ENCODE peak calls at places on chromosomes 7 and 10, in six cellular contexts. One of them, this sample, is unnamed.

GRCh38 chr10:5518143-5518542 is 6.6 kb upstream of the CALML3 start:
- DNase-seq in H9: no peak
- DNase-seq in IMR-90: no peak
- DNase-seq in neuronal stem cell: no peak
- DNase-seq in mesenchymal stem cell: no peak
- DNase-seq in H1: no peak
- DNase-seq in this sample: peak

GRCh38 chr10:77746313-77746712 is 108.7 kb upstream of the KCNMA1 start:
- DNase-seq in H9: no peak
- DNase-seq in IMR-90: peak
- DNase-seq in mesenchymal stem cell: peak
- DNase-seq in H1: no peak
- DNase-seq in neuronal stem cell: no peak
- DNase-seq in this sample: no peak

GRCh38 chr10:42983595-42983990 is 93.3 kb upstream of the RET start:
- DNase-seq in neuronal stem cell: no peak
- DNase-seq in H1: no peak
- DNase-seq in IMR-90: no peak
- DNase-seq in mesenchymal stem cell: no peak
- DNase-seq in H9: no peak
- DNase-seq in this sample: no peak

GRCh38 chr10:90148121-90148855 is 446.9 kb downstream of the KIF20B start:
- DNase-seq in neuronal stem cell: peak
- DNase-seq in H1: no peak
- DNase-seq in mesenchymal stem cell: peak
- DNase-seq in IMR-90: peak
- DNase-seq in H9: no peak
- DNase-seq in this sample: peak

GRCh38 chr10:131726967-131727366 is 173.8 kb upstream of the PPP2R2D start:
- DNase-seq in IMR-90: no peak
- DNase-seq in H1: no peak
- DNase-seq in neuronal stem cell: no peak
- DNase-seq in mesenchymal stem cell: no peak
- DNase-seq in H9: peak
- DNase-seq in this sample: no peak

GRCh38 chr7:121515651-121516401 is 119.7 kb upstream of the FAM3C start:
- DNase-seq in neuronal stem cell: no peak
- DNase-seq in H9: no peak
- DNase-seq in IMR-90: no peak
- DNase-seq in H1: no peak
- DNase-seq in mesenchymal stem cell: no peak
- DNase-seq in this sample: peak

GRCh38 chr7:80791509-80791929 is 127.3 kb downstream of the SEMA3C start:
- DNase-seq in IMR-90: no peak
- DNase-seq in neuronal stem cell: no peak
- DNase-seq in mesenchymal stem cell: no peak
- DNase-seq in H1: no peak
- DNase-seq in H9: no peak
- DNase-seq in this sample: no peak

GRCh38 chr7:92633211-92633906 is 43.2 kb upstream of the FAM133B start:
- DNase-seq in IMR-90: peak
- DNase-seq in H9: no peak
- DNase-seq in H1: no peak
- DNase-seq in mesenchymal stem cell: peak
- DNase-seq in neuronal stem cell: no peak
- DNase-seq in this sample: no peak

GRCh38 chr7:81327873-81328272 is 409.0 kb upstream of the SEMA3C start:
- DNase-seq in IMR-90: no peak
- DNase-seq in H9: no peak
- DNase-seq in mesenchymal stem cell: no peak
- DNase-seq in neuronal stem cell: no peak
- DNase-seq in H1: no peak
- DNase-seq in this sample: no peak

GRCh38 chr10:51522858-51523257 is 176.5 kb downstream of the CSTF2T start:
- DNase-seq in H9: no peak
- DNase-seq in mesenchymal stem cell: no peak
- DNase-seq in H1: no peak
- DNase-seq in IMR-90: no peak
- DNase-seq in neuronal stem cell: no peak
- DNase-seq in this sample: no peak

GRCh38 chr7:94301024-94301588 is 93.6 kb upstream of the COL1A2 start:
- DNase-seq in neuronal stem cell: peak
- DNase-seq in H9: peak
- DNase-seq in IMR-90: peak
- DNase-seq in H1: peak
- DNase-seq in mesenchymal stem cell: peak
- DNase-seq in this sample: peak

GRCh38 chr10:11587860-11588259 is 23.6 kb downstream of the USP6NL start:
- DNase-seq in H9: no peak
- DNase-seq in neuronal stem cell: no peak
- DNase-seq in IMR-90: no peak
- DNase-seq in mesenchymal stem cell: no peak
- DNase-seq in H1: no peak
- DNase-seq in this sample: peak

GRCh38 chr10:69656719-69657269 is 26.7 kb downstream of the FAM241B start:
- DNase-seq in IMR-90: no peak
- DNase-seq in neuronal stem cell: no peak
- DNase-seq in H1: no peak
- DNase-seq in H9: no peak
- DNase-seq in mesenchymal stem cell: no peak
- DNase-seq in this sample: no peak

GRCh38 chr10:48760983-48761382 is 76.3 kb downstream of the WDFY4 start:
- DNase-seq in neuronal stem cell: no peak
- DNase-seq in IMR-90: no peak
- DNase-seq in mesenchymal stem cell: no peak
- DNase-seq in H9: no peak
- DNase-seq in H1: no peak
- DNase-seq in this sample: no peak

GRCh38 chr10:47008769-47009168 is 97.5 kb downstream of the PTPN20 start:
- DNase-seq in neuronal stem cell: no peak
- DNase-seq in H1: no peak
- DNase-seq in mesenchymal stem cell: no peak
- DNase-seq in H9: no peak
- DNase-seq in IMR-90: no peak
- DNase-seq in this sample: no peak

GRCh38 chr7:92778972-92779371 is 57.4 kb downstream of the CDK6 start:
- DNase-seq in H1: no peak
- DNase-seq in mesenchymal stem cell: peak
- DNase-seq in H9: no peak
- DNase-seq in neuronal stem cell: no peak
- DNase-seq in IMR-90: peak
- DNase-seq in this sample: no peak

GRCh38 chr10:119302172-119302571 is 94.8 kb downstream of the GRK5 start:
- DNase-seq in H9: no peak
- DNase-seq in neuronal stem cell: no peak
- DNase-seq in IMR-90: no peak
- DNase-seq in H1: no peak
- DNase-seq in mesenchymal stem cell: no peak
- DNase-seq in this sample: no peak

GRCh38 chr10:30219977-30220751 is 128.9 kb downstream of the MTPAP start:
- DNase-seq in mesenchymal stem cell: no peak
- DNase-seq in H9: no peak
- DNase-seq in neuronal stem cell: no peak
- DNase-seq in IMR-90: peak
- DNase-seq in H1: no peak
- DNase-seq in this sample: peak

GRCh38 chr7:158278745-158279320 is 308.8 kb downstream of the PTPRN2 start:
- DNase-seq in neuronal stem cell: no peak
- DNase-seq in H9: peak
- DNase-seq in mesenchymal stem cell: no peak
- DNase-seq in IMR-90: no peak
- DNase-seq in H1: no peak
- DNase-seq in this sample: no peak

GRCh38 chr10:97889461-97890265 is 40.0 kb downstream of the GOLGA7B start:
- DNase-seq in IMR-90: peak
- DNase-seq in H1: peak
- DNase-seq in neuronal stem cell: no peak
- DNase-seq in H9: peak
- DNase-seq in mesenchymal stem cell: peak
- DNase-seq in this sample: peak

GRCh38 chr10:95499482-95499989 is 61.6 kb downstream of the SORBS1 start:
- DNase-seq in H9: no peak
- DNase-seq in H1: no peak
- DNase-seq in mesenchymal stem cell: no peak
- DNase-seq in neuronal stem cell: no peak
- DNase-seq in IMR-90: no peak
- DNase-seq in this sample: no peak

GRCh38 chr7:77569514-77570232 is 32.6 kb downstream of the PTPN12 start:
- DNase-seq in mesenchymal stem cell: no peak
- DNase-seq in neuronal stem cell: no peak
- DNase-seq in H9: no peak
- DNase-seq in IMR-90: peak
- DNase-seq in H1: no peak
- DNase-seq in this sample: no peak

GRCh38 chr10:66928000-66928770 is 2.3 kb downstream of the LRRTM3 start:
- DNase-seq in H1: no peak
- DNase-seq in neuronal stem cell: no peak
- DNase-seq in IMR-90: peak
- DNase-seq in H9: peak
- DNase-seq in mesenchymal stem cell: no peak
- DNase-seq in this sample: no peak

GRCh38 chr7:156962145-156962544 is 12.6 kb downstream of the NOM1 start:
- DNase-seq in H9: no peak
- DNase-seq in neuronal stem cell: no peak
- DNase-seq in mesenchymal stem cell: no peak
- DNase-seq in H1: no peak
- DNase-seq in IMR-90: no peak
- DNase-seq in this sample: no peak

GRCh38 chr7:66869660-66870450 is 51.2 kb upstream of the TMEM248 start:
- DNase-seq in H1: no peak
- DNase-seq in IMR-90: no peak
- DNase-seq in neuronal stem cell: no peak
- DNase-seq in mesenchymal stem cell: no peak
- DNase-seq in H9: no peak
- DNase-seq in this sample: no peak

DNA sequence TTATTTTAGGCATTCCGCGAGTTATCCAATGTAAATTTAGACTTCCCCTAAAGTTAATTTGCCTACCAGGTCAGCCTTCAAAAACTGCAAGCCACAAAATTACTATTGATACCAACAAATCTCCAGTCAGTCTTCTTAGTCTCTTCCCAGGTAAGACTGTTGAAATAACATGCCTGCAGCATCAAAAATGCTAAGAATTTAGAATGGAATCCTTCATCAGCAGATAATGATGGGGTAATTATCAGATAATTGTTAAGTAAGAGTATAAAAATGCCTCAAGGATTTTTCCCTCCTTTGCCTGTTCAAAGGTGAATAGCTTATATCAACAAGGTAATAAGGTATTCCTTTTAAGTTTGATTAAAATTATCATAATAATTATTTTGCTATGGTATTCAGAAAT is 228.5 kb downstream of the BBS9 start:
- DNase-seq in neuronal stem cell: no peak
- DNase-seq in IMR-90: no peak
- DNase-seq in H9: no peak
- DNase-seq in H1: no peak
- DNase-seq in mesenchymal stem cell: no peak
- DNase-seq in this sample: no peak
- H4K91ac ChIP-seq in neuronal stem cell: no peak
- H4K91ac ChIP-seq in IMR-90: no peak
- H4K91ac ChIP-seq in H9: no peak
- H4K91ac ChIP-seq in H1: no peak
- H4K91ac ChIP-seq in mesenchymal stem cell: no peak
- H4K91ac ChIP-seq in this sample: no peak

GRCh38 chr7:91045626-91046025 is 218.6 kb upstream of the FZD1 start:
- DNase-seq in H9: no peak
- DNase-seq in neuronal stem cell: no peak
- DNase-seq in IMR-90: no peak
- DNase-seq in mesenchymal stem cell: no peak
- DNase-seq in H1: no peak
- DNase-seq in this sample: no peak

GRCh38 chr7:91046322-91047088 is 217.7 kb upstream of the FZD1 start:
- DNase-seq in H9: no peak
- DNase-seq in mesenchymal stem cell: no peak
- DNase-seq in H1: no peak
- DNase-seq in IMR-90: peak
- DNase-seq in neuronal stem cell: no peak
- DNase-seq in this sample: no peak

GRCh38 chr7:91043924-91044660 is 220.1 kb upstream of the FZD1 start:
- DNase-seq in mesenchymal stem cell: no peak
- DNase-seq in H9: peak
- DNase-seq in H1: peak
- DNase-seq in neuronal stem cell: no peak
- DNase-seq in IMR-90: no peak
- DNase-seq in this sample: no peak

GRCh38 chr7:91041901-91042457 is 222.3 kb upstream of the FZD1 start:
- DNase-seq in IMR-90: no peak
- DNase-seq in H1: no peak
- DNase-seq in H9: no peak
- DNase-seq in mesenchymal stem cell: no peak
- DNase-seq in neuronal stem cell: no peak
- DNase-seq in this sample: no peak

DNA sequence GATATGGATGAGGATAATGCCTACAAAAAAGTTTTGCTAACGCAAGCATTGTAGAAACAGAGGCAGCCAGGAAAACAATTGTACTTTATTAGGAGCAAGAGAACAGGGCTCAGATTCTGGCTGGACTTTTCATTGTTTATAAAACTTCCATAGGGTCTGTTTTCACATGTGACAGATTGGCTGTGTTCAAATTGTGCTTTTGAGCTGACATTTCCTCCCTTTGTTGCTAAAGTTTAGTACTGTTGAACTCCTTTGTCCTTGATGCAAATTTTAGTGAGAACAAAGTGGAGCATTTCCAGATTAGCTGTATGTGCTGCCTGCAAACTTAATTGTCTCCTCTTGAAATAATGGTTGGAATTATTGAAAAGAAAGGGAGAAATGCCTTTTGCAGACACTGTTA is 221.1 kb upstream of the FZD1 start:
- DNase-seq in IMR-90: no peak
- DNase-seq in neuronal stem cell: no peak
- DNase-seq in H9: no peak
- DNase-seq in H1: no peak
- DNase-seq in mesenchymal stem cell: no peak
- DNase-seq in this sample: no peak
- H4K91ac ChIP-seq in IMR-90: no peak
- H4K91ac ChIP-seq in neuronal stem cell: no peak
- H4K91ac ChIP-seq in H9: no peak
- H4K91ac ChIP-seq in H1: no peak
- H4K91ac ChIP-seq in mesenchymal stem cell: no peak
- H4K91ac ChIP-seq in this sample: no peak

DNA sequence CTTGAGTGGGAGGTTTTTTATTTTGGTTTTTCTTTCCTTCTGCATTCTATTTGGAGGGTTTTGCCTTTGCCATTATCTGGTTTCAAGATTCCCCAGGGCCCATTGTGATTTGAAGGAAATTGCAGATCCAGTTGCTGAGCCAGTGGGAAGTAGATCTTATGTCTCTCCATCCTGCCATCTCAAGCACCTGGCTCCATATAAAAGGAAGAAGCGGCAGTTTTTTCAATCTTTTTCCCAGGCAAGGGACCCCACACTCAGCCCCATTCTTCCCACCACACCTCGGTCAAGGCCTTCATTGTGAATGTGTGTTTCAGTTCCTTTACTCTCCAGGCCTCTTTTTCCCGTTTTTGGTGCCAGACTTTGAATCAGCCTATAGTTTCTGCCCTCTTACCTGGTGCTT is 95.8 kb downstream of the MYO3A start:
- DNase-seq in mesenchymal stem cell: no peak
- DNase-seq in IMR-90: no peak
- DNase-seq in H1: no peak
- DNase-seq in neuronal stem cell: no peak
- DNase-seq in H9: peak
- DNase-seq in this sample: no peak
- H4K91ac ChIP-seq in mesenchymal stem cell: no peak
- H4K91ac ChIP-seq in IMR-90: no peak
- H4K91ac ChIP-seq in H1: no peak
- H4K91ac ChIP-seq in neuronal stem cell: no peak
- H4K91ac ChIP-seq in H9: no peak
- H4K91ac ChIP-seq in this sample: no peak

GRCh38 chr7:149153346-149153745 is 6.1 kb downstream of the ZNF398 start:
- DNase-seq in H9: no peak
- DNase-seq in mesenchymal stem cell: no peak
- DNase-seq in H1: no peak
- DNase-seq in IMR-90: no peak
- DNase-seq in neuronal stem cell: no peak
- DNase-seq in this sample: no peak
- H4K91ac ChIP-seq in H9: no peak
- H4K91ac ChIP-seq in mesenchymal stem cell: no peak
- H4K91ac ChIP-seq in H1: no peak
- H4K91ac ChIP-seq in IMR-90: no peak
- H4K91ac ChIP-seq in neuronal stem cell: no peak
- H4K91ac ChIP-seq in this sample: no peak